ENCODE peak calls at places on chromosomes 4 and X, in seven cellular contexts. Z, I, E, B, T, Q and Y are unnamed samples.

GRCh38 chr4:47213539-47213938 is 182.2 kb downstream of the GABRB1 start:
- DNase-seq in E (no peak), Z (no peak), T (no peak), Q (no peak), B (peak), I (no peak), Y (peak)

GRCh38 chr4:77852892-77853495 is 9.6 kb upstream of the MRPL1 start:
- DNase-seq in I (no peak), T (peak), Q (peak), B (no peak), E (no peak), Z (no peak), Y (no peak)

GRCh38 chrX:80430826-80431501 is 10.7 kb downstream of the TENT5D start:
- DNase-seq in E (no peak), T (peak), Q (peak), I (no peak), B (no peak), Z (no peak), Y (no peak)

GRCh38 chr4:121462660-121463261 is 81.9 kb upstream of the QRFPR start:
- DNase-seq in T (peak), Z (peak), B (peak), I (no peak), E (no peak), Q (peak), Y (peak)

GRCh38 chr4:19278665-19279064 is 973.0 kb upstream of the SLIT2 start:
- DNase-seq in Q (no peak), B (peak), Z (no peak), I (no peak), E (no peak), T (no peak), Y (peak)

GRCh38 chr4:21986312-21986711 is 37.7 kb upstream of the KCNIP4 start:
- DNase-seq in I (no peak), E (no peak), T (no peak), Q (no peak), B (no peak), Z (no peak), Y (no peak)

GRCh38 chr4:24373662-24374061 is 210.7 kb downstream of the DHX15 start:
- DNase-seq in Z (no peak), I (no peak), T (no peak), E (no peak), B (no peak), Q (no peak), Y (no peak)

GRCh38 chr4:154124539-154125255 is 335.8 kb upstream of the SFRP2 start:
- DNase-seq in E (no peak), Z (no peak), B (peak), Q (no peak), I (no peak), T (no peak), Y (peak)

GRCh38 chrX:68708503-68709290 is 61.2 kb downstream of the STARD8 start:
- DNase-seq in I (no peak), T (no peak), B (no peak), Q (no peak), E (no peak), Z (no peak), Y (no peak)

GRCh38 chr4:92333056-92333455 is 29.3 kb downstream of the GRID2 start:
- DNase-seq in T (no peak), E (no peak), Q (no peak), Z (no peak), I (no peak), B (no peak), Y (peak)

GRCh38 chr4:72779256-72779655 is 210.2 kb upstream of the ADAMTS3 start:
- DNase-seq in T (no peak), Z (no peak), B (no peak), I (no peak), E (no peak), Q (no peak), Y (peak)

GRCh38 chrX:17405225-17405969 is 30.4 kb downstream of the NHS start:
- DNase-seq in E (no peak), T (no peak), Q (no peak), Z (no peak), I (no peak), B (peak), Y (peak)

GRCh38 chr4:126242679-126243390 is 928.1 kb downstream of the FAT4 start:
- DNase-seq in T (no peak), I (no peak), Z (no peak), B (no peak), E (no peak), Q (no peak), Y (no peak)

GRCh38 chr4:2714071-2714770 is 41.9 kb downstream of the TNIP2 start:
- DNase-seq in Z (peak), B (peak), I (no peak), T (no peak), Q (no peak), E (peak), Y (peak)

GRCh38 chr4:180156684-180157083 is 2086.5 kb upstream of the TENM3 start:
- DNase-seq in B (no peak), Q (no peak), I (no peak), Z (no peak), E (no peak), T (no peak), Y (no peak)

GRCh38 chr4:80717204-80717603 is 313.3 kb upstream of the BMP3 start:
- DNase-seq in Z (no peak), I (no peak), T (no peak), E (no peak), B (no peak), Q (no peak), Y (no peak)